ENCODE peak calls at places on chromosomes 4 and X, in ten cellular contexts. F, Q, H, M, P, Y, W, V, B and E are unnamed samples.

GRCh38 chr4:128709268-128709667 is 100.2 kb upstream of the JADE1 start:
- DNase-seq in F (no peak), W (no peak), M (no peak), B (no peak), V (no peak), Q (no peak), H (no peak), Y (no peak), P (no peak), E (no peak)

GRCh38 chrX:80430826-80431501 is 10.7 kb downstream of the TENT5D start:
- DNase-seq in V (no peak), H (no peak), P (no peak), W (no peak), F (no peak), Q (no peak), B (no peak), M (no peak), Y (no peak), E (no peak)

GRCh38 chr4:27010334-27010940 is 149.8 kb downstream of the STIM2 start:
- DNase-seq in H (peak), M (peak), W (peak), P (no peak), B (peak), Q (peak), V (peak), Y (no peak), F (peak), E (peak)

GRCh38 chrX:13487731-13488505 is 81.5 kb upstream of the EGFL6 start:
- DNase-seq in B (peak), W (peak), V (peak), F (peak), Y (peak), M (peak), H (peak), Q (peak), P (peak), E (peak)

GRCh38 chr4:140158234-140159030 is 4.4 kb upstream of the MAML3 start:
- DNase-seq in F (no peak), H (no peak), W (no peak), Y (peak), V (no peak), B (no peak), P (no peak), M (no peak), Q (no peak), E (peak)

GRCh38 chrX:30713061-30713525 is 59.9 kb downstream of the GK start:
- DNase-seq in V (peak), Q (peak), F (peak), W (peak), Y (peak), M (peak), H (no peak), B (peak), P (peak), E (peak)

GRCh38 chrX:141652315-141652714 is 46.2 kb downstream of the SPANXD start:
- DNase-seq in F (peak), M (no peak), P (no peak), Y (no peak), B (no peak), H (no peak), V (no peak), Q (no peak), W (no peak), E (no peak)

GRCh38 chrX:19824603-19825002 is 62.8 kb downstream of the SH3KBP1 start:
- DNase-seq in M (no peak), Y (no peak), V (peak), P (no peak), F (peak), Q (no peak), W (no peak), H (peak), B (peak), E (peak)

GRCh38 chrX:154436597-154437397 is at the start of gene GDI1:
- DNase-seq in W (peak), M (peak), H (no peak), B (peak), Q (peak), P (peak), F (peak), Y (peak), V (peak), E (peak)

GRCh38 chrX:131588995-131589394 is 45.1 kb downstream of the OR13H1 start:
- DNase-seq in M (no peak), F (peak), B (no peak), Q (no peak), W (no peak), Y (no peak), V (no peak), H (no peak), P (no peak), E (no peak)

GRCh38 chrX:43467608-43468234 is 188.4 kb upstream of the MAOA start:
- DNase-seq in F (no peak), W (no peak), M (no peak), Y (no peak), H (no peak), P (no peak), Q (no peak), V (no peak), B (no peak), E (no peak)

GRCh38 chrX:37961118-37961517 is 45.2 kb upstream of the SYTL5 start:
- DNase-seq in F (no peak), V (no peak), W (no peak), Y (no peak), M (no peak), H (no peak), P (no peak), B (no peak), Q (no peak), E (no peak)

GRCh38 chrX:76148753-76149152 is 24.1 kb upstream of the PBDC1 start:
- DNase-seq in W (peak), F (peak), H (no peak), P (peak), B (peak), V (peak), M (peak), Y (no peak), Q (peak), E (peak)

GRCh38 chrX:135974279-135974856 is 580 bp upstream of the MMGT1 start:
- DNase-seq in Q (no peak), B (peak), Y (peak), H (no peak), M (peak), W (no peak), F (peak), P (peak), V (peak), E (peak)

GRCh38 chrX:109352121-109352556 is 129.7 kb downstream of the GUCY2F start:
- DNase-seq in W (no peak), M (no peak), H (no peak), F (no peak), B (no peak), Q (no peak), P (no peak), V (no peak), Y (no peak), E (peak)

GRCh38 chr4:57191523-57192034 is 81.4 kb upstream of the IGFBP7 start:
- DNase-seq in M (no peak), H (peak), Q (no peak), V (no peak), Y (no peak), W (no peak), P (no peak), F (peak), B (no peak), E (no peak)

GRCh38 chrX:32582729-32583128 is 628.6 kb downstream of the DMD start:
- DNase-seq in H (no peak), Y (no peak), P (no peak), W (no peak), Q (no peak), B (no peak), M (no peak), V (no peak), F (no peak), E (no peak)

GRCh38 chr4:8383451-8384160 is 56.9 kb downstream of the ACOX3 start:
- DNase-seq in V (no peak), W (no peak), M (no peak), H (no peak), Y (no peak), F (peak), P (no peak), Q (no peak), B (no peak), E (peak)

GRCh38 chr4:80767944-80768343 is 262.6 kb upstream of the BMP3 start:
- DNase-seq in H (no peak), P (no peak), W (no peak), Q (no peak), Y (no peak), V (no peak), F (peak), M (no peak), B (no peak), E (no peak)

GRCh38 chr4:168691621-168692376 is 194.9 kb downstream of the PALLD start:
- DNase-seq in P (no peak), Q (no peak), W (no peak), B (no peak), V (no peak), Y (no peak), M (no peak), H (no peak), F (no peak), E (no peak)

GRCh38 chr4:2940267-2941137 is 22.7 kb downstream of the NOP14 start:
- DNase-seq in V (no peak), P (no peak), Q (no peak), H (no peak), F (no peak), Y (no peak), M (peak), W (no peak), B (no peak), E (no peak)

GRCh38 chr4:52407545-52407944 is 251.6 kb downstream of the USP46 start:
- DNase-seq in P (no peak), W (no peak), V (no peak), M (no peak), Q (no peak), F (peak), Y (no peak), B (no peak), H (no peak), E (peak)

GRCh38 chr4:184757810-184758209 is 23.9 kb upstream of the CENPU start:
- DNase-seq in H (no peak), B (no peak), P (no peak), V (no peak), W (no peak), Q (no peak), Y (no peak), F (no peak), M (no peak), E (peak)

GRCh38 chr4:43846111-43846587 is 602.5 kb downstream of the KCTD8 start:
- DNase-seq in H (no peak), Q (no peak), W (no peak), Y (no peak), M (no peak), B (peak), F (no peak), V (no peak), P (no peak), E (no peak)

GRCh38 chrX:65528293-65528692 is 6.3 kb downstream of the LAS1L start:
- DNase-seq in Q (no peak), P (no peak), W (no peak), H (no peak), F (no peak), V (no peak), Y (no peak), M (no peak), B (no peak), E (no peak)

GRCh38 chr4:69858683-69859082 is 1.3 kb downstream of the SULT1E1 start:
- DNase-seq in Y (peak), Q (no peak), F (no peak), M (no peak), H (peak), P (no peak), V (no peak), B (no peak), W (no peak), E (no peak)

GRCh38 chr4:16591867-16592266 is 306.6 kb downstream of the LDB2 start:
- DNase-seq in B (no peak), Y (no peak), Q (no peak), H (no peak), P (no peak), W (no peak), F (no peak), V (no peak), M (no peak), E (no peak)

GRCh38 chr4:1345905-1346780 is 865 bp upstream of the UVSSA start:
- DNase-seq in Y (no peak), P (no peak), F (peak), W (peak), V (peak), B (peak), M (no peak), Q (peak), H (peak), E (peak)

GRCh38 chrX:426881-427280 is 40.2 kb upstream of the PPP2R3B start:
- DNase-seq in M (no peak), F (peak), Y (no peak), B (no peak), H (peak), Q (no peak), P (no peak), W (no peak), V (no peak), E (peak)

GRCh38 chr4:64158648-64159326 is 250.5 kb downstream of the TECRL start:
- DNase-seq in H (peak), P (no peak), V (no peak), F (peak), Q (no peak), M (no peak), B (no peak), W (peak), Y (peak), E (peak)

GRCh38 chr4:82984459-82984858 is 26.2 kb downstream of the LIN54 start:
- DNase-seq in Q (no peak), W (peak), H (no peak), V (no peak), P (no peak), B (no peak), F (peak), M (no peak), Y (no peak), E (peak)

GRCh38 chrX:21528076-21528475 is 130.1 kb downstream of the KLHL34 start:
- DNase-seq in P (no peak), H (no peak), V (no peak), Y (no peak), W (peak), Q (no peak), F (no peak), M (no peak), B (no peak), E (peak)